ENCODE peak calls at places on chromosomes 6 and 20, in six cellular contexts. C is PC-9, D is left ventricle myocardium inferior, U is HFF-Myc, L is AG10803, X is heart right ventricle. B is an unnamed sample.

GRCh38 chr20:58661298-58662141 is 10.4 kb downstream of the STX16 start:
- DNase-seq in X (no peak), D (no peak), U (no peak), C (no peak), L (no peak), B (no peak)

GRCh38 chr6:24547243-24547642 is 52.5 kb downstream of the ALDH5A1 start:
- DNase-seq in C (no peak), L (no peak), U (no peak), X (no peak), D (no peak), B (no peak)

GRCh38 chr6:63543001-63543400 is 29.3 kb upstream of the LOC128125822 start:
- DNase-seq in L (no peak), C (no peak), U (no peak), D (no peak), X (no peak), B (no peak)

GRCh38 chr6:38171997-38172738 is 352.6 kb downstream of the ZFAND3 start:
- DNase-seq in C (no peak), D (no peak), X (no peak), L (no peak), U (no peak), B (no peak)

GRCh38 chr20:1326031-1326930 is 2.7 kb downstream of the SDCBP2 start:
- DNase-seq in C (no peak), X (no peak), L (peak), D (peak), U (no peak), B (no peak)

GRCh38 chr20:58179432-58180099 is 48.9 kb downstream of the ANKRD60 start:
- DNase-seq in C (peak), X (peak), L (peak), D (peak), U (no peak), B (no peak)

GRCh38 chr6:30611150-30611855 is 5.7 kb downstream of the PPP1R10 start:
- DNase-seq in U (no peak), X (no peak), L (no peak), C (no peak), D (no peak), B (no peak)

GRCh38 chr6:159044899-159045727 is at the start of gene TAGAP:
- DNase-seq in D (peak), X (peak), L (peak), C (peak), U (no peak), B (no peak)

GRCh38 chr6:5159162-5159561 is 74.0 kb downstream of the PPP1R3G start:
- DNase-seq in X (no peak), L (no peak), C (peak), D (no peak), U (no peak), B (no peak)

GRCh38 chr6:105087571-105088211 is 92.1 kb downstream of the POPDC3 start:
- DNase-seq in D (no peak), L (peak), C (peak), U (peak), X (no peak), B (peak)

GRCh38 chr20:40339661-40340449 is 349.2 kb downstream of the MAFB start:
- DNase-seq in X (peak), D (peak), U (no peak), C (no peak), L (no peak), B (no peak)

GRCh38 chr20:4073852-4074741 is 58.7 kb upstream of the RNF24 start:
- DNase-seq in L (peak), U (no peak), D (no peak), X (no peak), C (no peak), B (no peak)

GRCh38 chr6:159110013-159110412 is 59.2 kb upstream of the FNDC1 start:
- DNase-seq in U (peak), C (no peak), D (no peak), L (peak), X (no peak), B (peak)

GRCh38 chr6:169188051-169188863 is 65.4 kb downstream of the THBS2 start:
- DNase-seq in C (no peak), L (peak), D (no peak), X (no peak), U (peak), B (peak)

GRCh38 chr6:28726569-28727309 is 197.0 kb downstream of the TRIM27 start:
- DNase-seq in U (no peak), C (no peak), L (no peak), X (no peak), D (no peak), B (no peak)

GRCh38 chr20:2873747-2874041 is 413 bp downstream of the PTPRA start:
- DNase-seq in C (no peak), X (peak), L (no peak), U (no peak), D (peak), B (no peak)

GRCh38 chr6:22079788-22080187 is 217.0 kb downstream of the PRL start:
- DNase-seq in U (no peak), L (peak), X (no peak), C (no peak), D (no peak), B (peak)

GRCh38 chr6:154638369-154638768 is 94.8 kb upstream of the SCAF8 start:
- DNase-seq in U (no peak), C (no peak), X (no peak), D (no peak), L (no peak), B (peak)

GRCh38 chr6:129469070-129469662 is 240.8 kb downstream of the ARHGAP18 start:
- DNase-seq in U (no peak), C (no peak), D (no peak), L (no peak), X (no peak), B (no peak)

GRCh38 chr6:76221525-76221924 is 149.1 kb upstream of the IMPG1 start:
- DNase-seq in U (no peak), L (no peak), X (no peak), C (no peak), D (no peak), B (no peak)
- H3K4me3 ChIP-seq in U (no peak), L (no peak), X (no peak), C (no peak), D (no peak), B (no peak)

GRCh38 chr20:24066075-24066700 is 77.6 kb upstream of the GGTLC1 start:
- DNase-seq in L (no peak), X (no peak), C (no peak), U (no peak), D (no peak), B (no peak)

GRCh38 chr20:24064915-24065314 is 76.3 kb upstream of the GGTLC1 start:
- DNase-seq in U (no peak), L (no peak), X (no peak), D (no peak), C (no peak), B (no peak)

DNA sequence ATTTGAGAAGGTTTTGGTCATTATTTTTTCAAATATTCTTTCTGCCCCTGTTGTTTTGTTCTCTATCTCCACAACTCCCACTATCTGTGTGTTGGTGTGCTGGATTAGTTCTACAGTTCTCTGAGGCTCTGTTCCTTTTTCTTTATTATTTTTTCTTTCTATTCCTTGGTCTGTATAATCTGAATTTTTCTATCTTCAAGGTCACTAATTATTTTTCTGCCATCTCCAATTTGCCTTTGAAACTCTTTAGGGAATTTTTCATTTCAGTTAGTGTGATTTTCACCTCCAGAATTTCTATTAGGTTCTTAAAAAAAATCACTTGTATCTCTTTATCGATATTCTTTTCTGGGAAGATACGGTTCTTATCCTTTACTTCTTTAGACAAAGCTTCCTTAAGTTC is 82.1 kb upstream of the GGTLC1 start:
- DNase-seq in D (no peak), X (no peak), C (no peak), U (no peak), L (no peak), B (no peak)
- H3K4me3 ChIP-seq in D (no peak), X (no peak), C (no peak), U (no peak), L (no peak), B (no peak)

GRCh38 chr6:51857134-51857533 is 230.3 kb downstream of the PKHD1 start:
- DNase-seq in L (no peak), U (no peak), X (no peak), D (no peak), C (no peak), B (no peak)

GRCh38 chr6:51856508-51856907 is 230.9 kb downstream of the PKHD1 start:
- DNase-seq in U (no peak), D (no peak), L (no peak), X (no peak), C (no peak), B (no peak)

GRCh38 chr6:51854347-51854746 is 233.1 kb downstream of the PKHD1 start:
- DNase-seq in C (no peak), X (no peak), L (no peak), U (no peak), D (no peak), B (no peak)

GRCh38 chr6:51855310-51856082 is 231.9 kb downstream of the PKHD1 start:
- DNase-seq in U (peak), X (no peak), D (no peak), L (peak), C (no peak), B (peak)

GRCh38 chr6:51854876-51855275 is 232.5 kb downstream of the PKHD1 start:
- DNase-seq in C (no peak), X (no peak), U (no peak), D (no peak), L (no peak), B (no peak)
- H3K4me3 ChIP-seq in C (no peak), X (no peak), U (no peak), D (no peak), L (no peak), B (no peak)

GRCh38 chr20:63257629-63258028 is 3.4 kb upstream of the NKAIN4 start:
- DNase-seq in D (no peak), X (no peak), U (no peak), C (no peak), L (no peak), B (no peak)
- H3K4me3 ChIP-seq in D (no peak), X (no peak), U (no peak), C (no peak), L (no peak), B (no peak)

DNA sequence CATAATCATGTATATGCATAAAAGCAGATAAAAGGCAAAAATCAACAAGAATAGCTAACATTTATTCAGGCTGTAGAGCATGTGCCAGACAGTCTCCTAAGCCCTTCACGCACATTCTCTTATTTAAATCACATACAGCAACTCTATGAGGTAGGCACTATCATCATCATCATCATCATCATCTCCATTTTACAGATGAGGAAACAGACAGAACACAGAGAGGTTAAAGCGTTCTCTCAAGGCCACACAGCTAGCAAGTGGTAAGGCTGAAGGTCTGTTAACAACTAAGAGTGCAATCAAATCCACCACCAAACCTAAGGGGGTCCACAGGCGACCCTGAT is 857 bp upstream of the PLEKHG1 start:
- DNase-seq in D (no peak), L (no peak), C (no peak), U (no peak), X (no peak), B (no peak)
- H3K4me3 ChIP-seq in D (peak), L (no peak), C (no peak), U (no peak), X (no peak), B (no peak)

GRCh38 chr6:34317172-34317477 is 68.3 kb upstream of the SMIM29 start:
- DNase-seq in U (no peak), X (no peak), D (no peak), L (no peak), C (no peak), B (no peak)
- H3K4me3 ChIP-seq in U (no peak), X (no peak), D (no peak), L (no peak), C (no peak), B (no peak)

DNA sequence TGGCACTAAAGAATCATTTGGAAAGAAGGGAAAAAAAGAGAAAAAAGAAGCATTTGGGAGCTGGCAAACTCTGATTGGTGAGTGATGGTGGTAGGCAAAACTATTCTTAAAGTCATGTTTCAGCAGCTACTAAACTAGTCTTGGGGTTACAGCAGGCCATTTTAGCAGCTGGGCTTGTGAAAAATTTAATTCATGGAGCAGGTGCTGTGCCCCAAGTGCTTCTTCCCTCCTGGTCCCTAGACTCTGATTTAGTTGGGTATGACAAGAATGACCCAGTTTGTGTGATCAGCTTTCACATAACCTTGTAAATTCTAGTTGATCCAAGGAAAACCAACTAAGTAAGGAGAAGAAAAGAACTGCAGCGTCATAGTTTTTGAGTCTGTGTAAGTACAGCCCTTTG is 1.1 kb upstream of the ASIP start:
- DNase-seq in D (no peak), L (no peak), U (no peak), C (no peak), X (no peak), B (no peak)
- H3K4me3 ChIP-seq in D (no peak), L (no peak), U (no peak), C (no peak), X (no peak), B (no peak)

DNA sequence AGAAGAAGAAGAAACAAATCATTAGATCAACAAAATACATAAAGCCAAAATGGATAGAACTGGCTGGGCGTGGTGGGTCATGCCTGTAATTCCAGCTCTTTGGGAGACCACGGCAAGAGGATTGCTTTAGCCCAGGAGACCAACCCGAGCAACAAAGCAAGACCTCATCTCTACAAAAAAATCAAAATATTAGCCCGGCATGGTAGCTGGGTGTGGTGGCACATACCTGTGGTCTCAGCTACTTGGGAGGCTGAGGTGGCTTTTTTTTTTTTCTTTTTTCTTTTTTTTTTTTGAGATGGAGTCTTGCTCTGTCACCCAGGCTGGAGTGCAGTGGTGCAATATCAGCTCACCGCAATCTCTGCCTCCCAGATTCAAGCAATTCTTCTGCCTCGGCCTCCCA is 21.5 kb downstream of the NINL start:
- DNase-seq in C (no peak), D (no peak), L (no peak), X (no peak), U (no peak), B (no peak)
- H3K4me3 ChIP-seq in C (no peak), D (no peak), L (no peak), X (no peak), U (no peak), B (no peak)

B was measured in retinal pigment epithelial cell.